ENCODE peak calls at places on chromosomes 16 and 17, in five cellular contexts. One of them, this sample, is unnamed. For H3K9me3, the result is how much of the 10 kb centered on the place peaks cover.

GRCh38 chr16:4213721-4214120 is 28.2 kb downstream of the SRL start:
- DNase-seq in heart left ventricle: no peak
- DNase-seq in A549: no peak
- DNase-seq in IMR-90: no peak
- DNase-seq in MM.1S: no peak
- DNase-seq in this sample: no peak

GRCh38 chr17:48630925-48631692 is 5.0 kb upstream of the HOXB9 start:
- DNase-seq in MM.1S: no peak
- DNase-seq in IMR-90: no peak
- DNase-seq in heart left ventricle: no peak
- DNase-seq in A549: no peak
- DNase-seq in this sample: no peak

GRCh38 chr16:65418435-65418834 is 296.6 kb upstream of the CDH11 start:
- DNase-seq in A549: no peak
- DNase-seq in IMR-90: peak
- DNase-seq in heart left ventricle: no peak
- DNase-seq in MM.1S: no peak
- DNase-seq in this sample: no peak

GRCh38 chr16:57343131-57343731 is 15.4 kb upstream of the CCL22 start:
- DNase-seq in MM.1S: no peak
- DNase-seq in IMR-90: no peak
- DNase-seq in A549: no peak
- DNase-seq in heart left ventricle: no peak
- DNase-seq in this sample: no peak

GRCh38 chr17:58302171-58302918 is 21.6 kb upstream of the MPO start:
- DNase-seq in heart left ventricle: no peak
- DNase-seq in IMR-90: no peak
- DNase-seq in MM.1S: no peak
- DNase-seq in A549: no peak
- DNase-seq in this sample: no peak

GRCh38 chr17:15261818-15262290 is 3.3 kb downstream of the PMP22 start:
- DNase-seq in heart left ventricle: no peak
- DNase-seq in A549: peak
- DNase-seq in MM.1S: no peak
- DNase-seq in IMR-90: no peak
- DNase-seq in this sample: peak

GRCh38 chr16:19114359-19115147 is 789 bp downstream of the ITPRIPL2 start:
- DNase-seq in A549: peak
- DNase-seq in MM.1S: no peak
- DNase-seq in heart left ventricle: peak
- DNase-seq in IMR-90: peak
- DNase-seq in this sample: peak

GRCh38 chr16:70681382-70682238 is 4.2 kb downstream of the MTSS2 start:
- DNase-seq in A549: no peak
- DNase-seq in heart left ventricle: no peak
- DNase-seq in MM.1S: no peak
- DNase-seq in IMR-90: no peak
- DNase-seq in this sample: peak

GRCh38 chr16:86576591-86577313 is 1.6 kb upstream of the FOXL1 start:
- DNase-seq in A549: no peak
- DNase-seq in MM.1S: no peak
- DNase-seq in heart left ventricle: no peak
- DNase-seq in IMR-90: no peak
- DNase-seq in this sample: no peak

GRCh38 chr17:29674270-29674669 is 51.6 kb upstream of the CORO6 start:
- DNase-seq in A549: no peak
- DNase-seq in heart left ventricle: no peak
- DNase-seq in MM.1S: peak
- DNase-seq in IMR-90: no peak
- DNase-seq in this sample: no peak

GRCh38 chr17:80783461-80783860 is 208.2 kb upstream of the CHMP6 start:
- DNase-seq in IMR-90: no peak
- DNase-seq in A549: no peak
- DNase-seq in MM.1S: no peak
- DNase-seq in heart left ventricle: no peak
- DNase-seq in this sample: no peak

GRCh38 chr16:3187798-3188674 is at the start of gene OR1F1:
- DNase-seq in MM.1S: peak
- DNase-seq in IMR-90: peak
- DNase-seq in A549: peak
- DNase-seq in heart left ventricle: no peak
- DNase-seq in this sample: no peak

GRCh38 chr17:20116683-20117309 is 107.6 kb downstream of the SPECC1 start:
- DNase-seq in A549: peak
- DNase-seq in IMR-90: peak
- DNase-seq in MM.1S: peak
- DNase-seq in heart left ventricle: peak
- DNase-seq in this sample: no peak

GRCh38 chr17:67980456-67980855 is 15.8 kb downstream of the C17orf58 start:
- DNase-seq in heart left ventricle: no peak
- DNase-seq in IMR-90: no peak
- DNase-seq in A549: no peak
- DNase-seq in MM.1S: no peak
- DNase-seq in this sample: no peak

GRCh38 chr16:49987381-49987780 is 37.6 kb upstream of the CNEP1R1 start:
- DNase-seq in heart left ventricle: no peak
- DNase-seq in IMR-90: no peak
- DNase-seq in A549: no peak
- DNase-seq in MM.1S: no peak
- DNase-seq in this sample: no peak

GRCh38 chr17:78727057-78727456 is 55.0 kb downstream of the CYTH1 start:
- DNase-seq in MM.1S: peak
- DNase-seq in A549: no peak
- DNase-seq in heart left ventricle: no peak
- DNase-seq in IMR-90: no peak
- DNase-seq in this sample: no peak

GRCh38 chr17:78727476-78728229 is 54.4 kb downstream of the CYTH1 start:
- DNase-seq in heart left ventricle: no peak
- DNase-seq in A549: no peak
- DNase-seq in IMR-90: no peak
- DNase-seq in MM.1S: peak
- DNase-seq in this sample: no peak

GRCh38 chr17:78728495-78728894 is 53.6 kb downstream of the CYTH1 start:
- DNase-seq in MM.1S: peak
- DNase-seq in heart left ventricle: no peak
- DNase-seq in IMR-90: no peak
- DNase-seq in A549: no peak
- DNase-seq in this sample: no peak

GRCh38 chr17:78731904-78732303 is 50.2 kb downstream of the CYTH1 start:
- DNase-seq in IMR-90: no peak
- DNase-seq in heart left ventricle: no peak
- DNase-seq in A549: no peak
- DNase-seq in MM.1S: no peak
- DNase-seq in this sample: no peak

GRCh38 chr17:78729636-78730035 is 52.4 kb downstream of the CYTH1 start:
- DNase-seq in MM.1S: peak
- DNase-seq in heart left ventricle: no peak
- DNase-seq in IMR-90: no peak
- DNase-seq in A549: no peak
- DNase-seq in this sample: no peak
- H3K4me3 ChIP-seq in MM.1S: peak
- H3K4me3 ChIP-seq in heart left ventricle: no peak
- H3K4me3 ChIP-seq in IMR-90: no peak
- H3K4me3 ChIP-seq in A549: no peak
- H3K4me3 ChIP-seq in this sample: no peak

GRCh38 chr17:27081002-27081638 is 212.8 kb upstream of the WSB1 start:
- DNase-seq in heart left ventricle: no peak
- DNase-seq in IMR-90: no peak
- DNase-seq in MM.1S: no peak
- DNase-seq in A549: no peak
- DNase-seq in this sample: no peak

GRCh38 chr17:27082775-27083154 is 211.1 kb upstream of the WSB1 start:
- DNase-seq in IMR-90: no peak
- DNase-seq in heart left ventricle: no peak
- DNase-seq in MM.1S: no peak
- DNase-seq in A549: no peak
- DNase-seq in this sample: no peak

GRCh38 chr17:27083408-27084185 is 210.3 kb upstream of the WSB1 start:
- DNase-seq in heart left ventricle: no peak
- DNase-seq in A549: no peak
- DNase-seq in MM.1S: no peak
- DNase-seq in IMR-90: no peak
- DNase-seq in this sample: no peak

GRCh38 chr17:27079660-27080059 is 214.3 kb upstream of the WSB1 start:
- DNase-seq in A549: no peak
- DNase-seq in IMR-90: no peak
- DNase-seq in heart left ventricle: no peak
- DNase-seq in MM.1S: no peak
- DNase-seq in this sample: no peak

GRCh38 chr17:27082023-27082774 is 211.7 kb upstream of the WSB1 start:
- DNase-seq in heart left ventricle: no peak
- DNase-seq in IMR-90: no peak
- DNase-seq in MM.1S: no peak
- DNase-seq in A549: no peak
- DNase-seq in this sample: no peak
- H3K9me3 ChIP-seq in heart left ventricle: under half
- H3K9me3 ChIP-seq in IMR-90: under half
- H3K9me3 ChIP-seq in MM.1S: under half
- H3K9me3 ChIP-seq in A549: under half
- H3K9me3 ChIP-seq in this sample: under half

GRCh38 chr17:6775871-6776405 is at the start of gene FBXO39:
- DNase-seq in MM.1S: no peak
- DNase-seq in IMR-90: no peak
- DNase-seq in heart left ventricle: no peak
- DNase-seq in A549: no peak
- DNase-seq in this sample: no peak
- H3K4me3 ChIP-seq in MM.1S: no peak
- H3K4me3 ChIP-seq in IMR-90: no peak
- H3K4me3 ChIP-seq in heart left ventricle: no peak
- H3K4me3 ChIP-seq in A549: peak
- H3K4me3 ChIP-seq in this sample: no peak

DNA sequence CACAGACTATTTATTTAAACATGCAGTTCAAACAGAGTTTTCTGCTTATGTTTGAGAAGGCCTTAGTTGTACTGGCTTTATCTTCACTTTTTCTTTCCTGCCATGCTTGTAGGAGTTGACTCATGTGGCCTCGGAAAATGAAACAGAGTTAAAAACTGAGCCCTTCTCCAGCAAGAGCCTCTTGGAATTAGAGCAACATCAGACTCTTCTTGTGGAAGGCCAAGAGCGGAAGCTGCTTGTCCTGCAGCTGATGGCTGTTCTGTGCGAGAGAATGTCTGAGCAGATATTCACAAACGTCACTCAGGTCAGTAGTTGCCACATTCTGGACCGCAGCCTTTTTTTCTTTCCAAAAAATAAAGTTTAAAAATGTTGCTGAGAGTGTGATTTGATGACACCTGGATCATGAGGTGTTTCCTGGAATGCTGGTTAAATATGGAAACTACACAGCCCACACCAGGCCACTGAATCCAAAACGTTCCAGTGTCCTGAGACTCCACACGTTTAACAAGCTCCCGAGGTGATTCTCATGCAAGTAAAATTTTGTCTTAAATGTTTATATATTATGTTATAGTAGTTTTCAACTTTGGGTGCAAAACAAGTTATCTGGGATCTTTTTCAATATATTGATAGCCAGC is 65.9 kb downstream of the TANGO6 start:
- DNase-seq in heart left ventricle: no peak
- DNase-seq in A549: no peak
- DNase-seq in IMR-90: peak
- DNase-seq in MM.1S: no peak
- DNase-seq in this sample: no peak
- H3K9me3 ChIP-seq in heart left ventricle: under half
- H3K9me3 ChIP-seq in A549: under half
- H3K9me3 ChIP-seq in IMR-90: under half
- H3K9me3 ChIP-seq in MM.1S: under half
- H3K9me3 ChIP-seq in this sample: under half

DNA sequence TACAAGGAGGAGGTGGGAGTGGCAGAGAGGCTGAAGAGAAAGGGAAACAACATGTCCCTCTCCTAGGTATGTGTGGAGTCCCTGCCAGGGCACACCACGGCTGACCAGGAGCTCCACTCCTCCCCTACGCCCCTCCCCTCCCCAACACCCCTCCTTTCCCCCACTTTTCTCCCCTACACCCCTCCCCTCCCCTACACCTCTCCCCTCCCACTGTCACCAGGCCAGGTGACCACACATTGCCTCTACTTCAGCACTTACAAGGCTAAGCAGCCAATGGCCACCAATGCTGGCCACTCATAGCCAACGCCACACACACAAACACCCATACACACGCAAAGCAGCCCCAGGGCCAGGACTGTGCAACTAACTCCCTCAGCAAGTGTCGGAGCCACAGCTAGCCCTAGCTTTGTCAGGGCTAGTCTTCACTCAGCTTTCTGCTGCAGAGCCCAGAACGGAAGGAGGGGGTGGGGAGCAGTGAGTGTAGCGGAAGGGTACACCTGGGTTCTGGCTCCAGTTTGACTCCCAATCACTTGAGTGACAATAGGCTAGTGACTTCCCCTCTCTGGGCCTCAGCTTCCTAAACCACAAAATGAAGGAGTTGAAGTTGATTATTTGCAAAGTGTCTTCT is 8.2 kb downstream of the CAVIN1 start:
- DNase-seq in heart left ventricle: peak
- DNase-seq in MM.1S: peak
- DNase-seq in A549: no peak
- DNase-seq in IMR-90: no peak
- DNase-seq in this sample: no peak
- H3K4me3 ChIP-seq in heart left ventricle: peak
- H3K4me3 ChIP-seq in MM.1S: peak
- H3K4me3 ChIP-seq in A549: no peak
- H3K4me3 ChIP-seq in IMR-90: no peak
- H3K4me3 ChIP-seq in this sample: peak